ENCODE peak calls at places on chromosomes 13 and 19, in ten cellular contexts. M, J, G, Z, S, Y, R, T, P and U are unnamed samples.

GRCh38 chr19:47035127-47035494 is 13.3 kb downstream of the TMEM160 start:
- DNase-seq in M (no peak), J (no peak), G (no peak), Z (peak; percentile 55), S (no peak), Y (peak; percentile 45), R (no peak), T (no peak), P (no peak), U (no peak)

GRCh38 chr13:26517931-26518330 is 39.6 kb upstream of the WASF3 start:
- DNase-seq in M (no peak), J (no peak), G (no peak), Z (peak; percentile 52), S (no peak), Y (no peak), R (no peak), T (no peak), P (no peak), U (no peak)

GRCh38 chr13:34064456-34065205 is 246.7 kb downstream of the RFC3 start:
- DNase-seq in M (no peak), J (no peak), G (no peak), Z (no peak), S (no peak), Y (no peak), R (no peak), T (no peak), P (no peak), U (no peak)

GRCh38 chr19:30085394-30085793 is 143.4 kb downstream of the URI1 start:
- DNase-seq in M (no peak), J (no peak), G (no peak), Z (no peak), S (no peak), Y (no peak), R (no peak), T (no peak), P (no peak), U (no peak)

GRCh38 chr13:109529964-109530363 is 256.4 kb downstream of the IRS2 start:
- DNase-seq in M (no peak), J (no peak), G (no peak), Z (no peak), S (no peak), Y (no peak), R (no peak), T (no peak), P (no peak), U (no peak)

GRCh38 chr13:64662887-64663593 is 2567.1 kb downstream of the PCDH9 start:
- DNase-seq in M (no peak), J (no peak), G (no peak), Z (no peak), S (no peak), Y (no peak), R (no peak), T (no peak), P (no peak), U (no peak)

GRCh38 chr13:24032674-24033073 is 127.8 kb upstream of the SPATA13 start:
- DNase-seq in M (no peak), J (no peak), G (no peak), Z (no peak), S (no peak), Y (no peak), R (peak; percentile 2), T (no peak), P (no peak), U (no peak)

GRCh38 chr13:113589251-113589960 is 4.9 kb downstream of the TFDP1 start:
- DNase-seq in M (no peak), J (no peak), G (no peak), Z (no peak), S (no peak), Y (peak; percentile 14), R (peak; percentile 76), T (no peak), P (no peak), U (no peak)

GRCh38 chr19:16014923-16015804 is 61.1 kb upstream of the TPM4 start:
- DNase-seq in M (no peak), J (no peak), G (no peak), Z (no peak), S (no peak), Y (no peak), R (no peak), T (no peak), P (no peak), U (no peak)

GRCh38 chr19:29121684-29122083 is 91.3 kb downstream of the UQCRFS1 start:
- DNase-seq in M (peak; percentile 1), J (peak; percentile 30), G (no peak), Z (no peak), S (no peak), Y (no peak), R (no peak), T (no peak), P (no peak), U (no peak)

GRCh38 chr19:57558525-57558924 is 1.1 kb downstream of the ZNF550 start:
- DNase-seq in M (no peak), J (no peak), G (no peak), Z (no peak), S (no peak), Y (no peak), R (no peak), T (no peak), P (no peak), U (no peak)

GRCh38 chr13:25911020-25911419 is 140.8 kb downstream of the SHISA2 start:
- DNase-seq in M (no peak), J (no peak), G (no peak), Z (no peak), S (no peak), Y (no peak), R (no peak), T (no peak), P (no peak), U (no peak)

GRCh38 chr19:31733591-31733990 is 384.4 kb upstream of the TSHZ3 start:
- DNase-seq in M (no peak), J (no peak), G (no peak), Z (no peak), S (no peak), Y (no peak), R (no peak), T (no peak), P (no peak), U (no peak)

GRCh38 chr19:18232540-18233223 is 6.4 kb upstream of the PDE4C start:
- DNase-seq in M (no peak), J (no peak), G (no peak), Z (peak; percentile 63), S (no peak), Y (no peak), R (no peak), T (no peak), P (no peak), U (no peak)

GRCh38 chr19:40571005-40571318 is 5.7 kb upstream of the SHKBP1 start:
- DNase-seq in M (no peak), J (no peak), G (no peak), Z (no peak), S (no peak), Y (no peak), R (no peak), T (no peak), P (no peak), U (no peak)

GRCh38 chr19:17520865-17521264 is 9.4 kb downstream of the PGLS start:
- DNase-seq in M (no peak), J (no peak), G (no peak), Z (no peak), S (no peak), Y (no peak), R (no peak), T (no peak), P (no peak), U (no peak)

GRCh38 chr19:31937983-31938382 is 407.4 kb upstream of the ZNF507 start:
- DNase-seq in M (no peak), J (no peak), G (no peak), Z (no peak), S (no peak), Y (no peak), R (no peak), T (no peak), P (no peak), U (no peak)

GRCh38 chr19:45179063-45179847 is 671 bp downstream of the BLOC1S3 start:
- DNase-seq in M (no peak), J (no peak), G (peak; percentile 30), Z (no peak), S (no peak), Y (no peak), R (no peak), T (peak; percentile 26), P (peak; percentile 70), U (peak; percentile 35)

GRCh38 chr19:55464669-55465068 is at the start of gene C19orf85:
- DNase-seq in M (no peak), J (no peak), G (no peak), Z (no peak), S (no peak), Y (no peak), R (no peak), T (no peak), P (no peak), U (no peak)

GRCh38 chr13:27978301-27978968 is 9.3 kb upstream of the CDX2 start:
- DNase-seq in M (no peak), J (no peak), G (no peak), Z (no peak), S (no peak), Y (peak; percentile 73), R (no peak), T (no peak), P (no peak), U (no peak)

GRCh38 chr13:84864341-84864740 is 934.9 kb downstream of the SLITRK6 start:
- DNase-seq in M (no peak), J (no peak), G (no peak), Z (no peak), S (no peak), Y (no peak), R (no peak), T (no peak), P (no peak), U (no peak)

GRCh38 chr19:13962738-13963602 is 10.7 kb downstream of the DCAF15 start:
- DNase-seq in M (no peak), J (no peak), G (no peak), Z (no peak), S (no peak), Y (no peak), R (peak; percentile 83), T (no peak), P (no peak), U (no peak)

GRCh38 chr13:36548129-36548528 is 115.8 kb downstream of the CCNA1 start:
- DNase-seq in M (no peak), J (no peak), G (no peak), Z (no peak), S (no peak), Y (no peak), R (no peak), T (no peak), P (no peak), U (no peak)